ENCODE peak calls at places on chromosomes 11 and 22, in ten cellular contexts. One of them, this sample, is unnamed.

GRCh38 chr11:48055292-48056132 is 75.2 kb downstream of the PTPRJ start:
- DNase-seq in NCI-H2029 treated with DMSO at 0.1 percent for 48 hours: peak; percentile 5
- DNase-seq in uterus: no peak
- DNase-seq in fibroblast of the conjunctiva: no peak
- DNase-seq in testis: no peak
- DNase-seq in hypothalamus: no peak
- DNase-seq in skeletal muscle cell: peak; percentile 29
- DNase-seq in activated T-helper 1 cell treated with anti-CD3 and anti-CD28 coated beads, Interleukin-2, amount 50 U/mL, for 16 hours: peak; percentile 22
- DNase-seq in fibroblast of lung: no peak
- DNase-seq in ureter: peak; percentile 74
- DNase-seq in this sample: no peak

GRCh38 chr22:37599161-37599560 is 9.5 kb upstream of the GGA1 start:
- DNase-seq in NCI-H2029 treated with DMSO at 0.1 percent for 48 hours: peak; percentile 48
- DNase-seq in uterus: no peak
- DNase-seq in fibroblast of the conjunctiva: no peak
- DNase-seq in testis: peak; percentile 91
- DNase-seq in hypothalamus: no peak
- DNase-seq in skeletal muscle cell: no peak
- DNase-seq in activated T-helper 1 cell treated with anti-CD3 and anti-CD28 coated beads, Interleukin-2, amount 50 U/mL, for 16 hours: no peak
- DNase-seq in fibroblast of lung: no peak
- DNase-seq in ureter: no peak
- DNase-seq in this sample: no peak

GRCh38 chr11:62725686-62726085 is 1.6 kb downstream of the HNRNPUL2 start:
- DNase-seq in NCI-H2029 treated with DMSO at 0.1 percent for 48 hours: no peak
- DNase-seq in uterus: no peak
- DNase-seq in fibroblast of the conjunctiva: no peak
- DNase-seq in testis: no peak
- DNase-seq in hypothalamus: no peak
- DNase-seq in skeletal muscle cell: no peak
- DNase-seq in activated T-helper 1 cell treated with anti-CD3 and anti-CD28 coated beads, Interleukin-2, amount 50 U/mL, for 16 hours: no peak
- DNase-seq in fibroblast of lung: no peak
- DNase-seq in ureter: no peak
- DNase-seq in this sample: no peak

GRCh38 chr11:77431813-77432212 is 42.1 kb downstream of the PAK1 start:
- DNase-seq in NCI-H2029 treated with DMSO at 0.1 percent for 48 hours: no peak
- DNase-seq in uterus: no peak
- DNase-seq in fibroblast of the conjunctiva: no peak
- DNase-seq in testis: no peak
- DNase-seq in hypothalamus: no peak
- DNase-seq in skeletal muscle cell: no peak
- DNase-seq in activated T-helper 1 cell treated with anti-CD3 and anti-CD28 coated beads, Interleukin-2, amount 50 U/mL, for 16 hours: no peak
- DNase-seq in fibroblast of lung: no peak
- DNase-seq in ureter: no peak
- DNase-seq in this sample: no peak

GRCh38 chr11:69131644-69132300 is 24.0 kb upstream of the SMIM38 start:
- DNase-seq in NCI-H2029 treated with DMSO at 0.1 percent for 48 hours: peak; percentile 6
- DNase-seq in uterus: peak; percentile 43
- DNase-seq in fibroblast of the conjunctiva: peak; percentile 42
- DNase-seq in testis: peak; percentile 85
- DNase-seq in hypothalamus: peak; percentile 16
- DNase-seq in skeletal muscle cell: no peak
- DNase-seq in activated T-helper 1 cell treated with anti-CD3 and anti-CD28 coated beads, Interleukin-2, amount 50 U/mL, for 16 hours: no peak
- DNase-seq in fibroblast of lung: peak; percentile 73
- DNase-seq in ureter: peak; percentile 82
- DNase-seq in this sample: no peak

GRCh38 chr22:37126383-37126782 is 16.9 kb upstream of the TMPRSS6 start:
- DNase-seq in NCI-H2029 treated with DMSO at 0.1 percent for 48 hours: no peak
- DNase-seq in uterus: no peak
- DNase-seq in fibroblast of the conjunctiva: no peak
- DNase-seq in testis: peak; percentile 50
- DNase-seq in hypothalamus: no peak
- DNase-seq in skeletal muscle cell: no peak
- DNase-seq in activated T-helper 1 cell treated with anti-CD3 and anti-CD28 coated beads, Interleukin-2, amount 50 U/mL, for 16 hours: no peak
- DNase-seq in fibroblast of lung: no peak
- DNase-seq in ureter: no peak
- DNase-seq in this sample: no peak

GRCh38 chr11:35567737-35568465 is 42.5 kb upstream of the PAMR1 start:
- DNase-seq in NCI-H2029 treated with DMSO at 0.1 percent for 48 hours: peak; percentile 51
- DNase-seq in uterus: no peak
- DNase-seq in fibroblast of the conjunctiva: no peak
- DNase-seq in testis: no peak
- DNase-seq in hypothalamus: no peak
- DNase-seq in skeletal muscle cell: no peak
- DNase-seq in activated T-helper 1 cell treated with anti-CD3 and anti-CD28 coated beads, Interleukin-2, amount 50 U/mL, for 16 hours: no peak
- DNase-seq in fibroblast of lung: no peak
- DNase-seq in ureter: peak; percentile 54
- DNase-seq in this sample: no peak

GRCh38 chr11:66339686-66340483 is 3.7 kb upstream of the RIN1 start:
- DNase-seq in NCI-H2029 treated with DMSO at 0.1 percent for 48 hours: no peak
- DNase-seq in uterus: no peak
- DNase-seq in fibroblast of the conjunctiva: no peak
- DNase-seq in testis: no peak
- DNase-seq in hypothalamus: no peak
- DNase-seq in skeletal muscle cell: no peak
- DNase-seq in activated T-helper 1 cell treated with anti-CD3 and anti-CD28 coated beads, Interleukin-2, amount 50 U/mL, for 16 hours: no peak
- DNase-seq in fibroblast of lung: no peak
- DNase-seq in ureter: no peak
- DNase-seq in this sample: no peak

GRCh38 chr11:69888671-69889076 is 69.5 kb upstream of the FGF3 start:
- DNase-seq in NCI-H2029 treated with DMSO at 0.1 percent for 48 hours: peak; percentile 29
- DNase-seq in uterus: peak; percentile 48
- DNase-seq in fibroblast of the conjunctiva: peak; percentile 14
- DNase-seq in testis: peak; percentile 78
- DNase-seq in hypothalamus: peak; percentile 19
- DNase-seq in skeletal muscle cell: peak; percentile 1
- DNase-seq in activated T-helper 1 cell treated with anti-CD3 and anti-CD28 coated beads, Interleukin-2, amount 50 U/mL, for 16 hours: peak; percentile 52
- DNase-seq in fibroblast of lung: peak; percentile 57
- DNase-seq in ureter: peak; percentile 65
- DNase-seq in this sample: no peak

GRCh38 chr11:20647976-20648565 is 21.3 kb upstream of the NELL1 start:
- DNase-seq in NCI-H2029 treated with DMSO at 0.1 percent for 48 hours: peak; percentile 64
- DNase-seq in uterus: no peak
- DNase-seq in fibroblast of the conjunctiva: peak; percentile 10
- DNase-seq in testis: peak; percentile 69
- DNase-seq in hypothalamus: peak; percentile 20
- DNase-seq in skeletal muscle cell: no peak
- DNase-seq in activated T-helper 1 cell treated with anti-CD3 and anti-CD28 coated beads, Interleukin-2, amount 50 U/mL, for 16 hours: no peak
- DNase-seq in fibroblast of lung: peak; percentile 49
- DNase-seq in ureter: peak; percentile 56
- DNase-seq in this sample: no peak

GRCh38 chr11:1780700-1781592 is 17.2 kb upstream of the CTSD start:
- DNase-seq in NCI-H2029 treated with DMSO at 0.1 percent for 48 hours: no peak
- DNase-seq in uterus: no peak
- DNase-seq in fibroblast of the conjunctiva: no peak
- DNase-seq in testis: no peak
- DNase-seq in hypothalamus: no peak
- DNase-seq in skeletal muscle cell: no peak
- DNase-seq in activated T-helper 1 cell treated with anti-CD3 and anti-CD28 coated beads, Interleukin-2, amount 50 U/mL, for 16 hours: no peak
- DNase-seq in fibroblast of lung: no peak
- DNase-seq in ureter: peak; percentile 46
- DNase-seq in this sample: no peak

GRCh38 chr11:103055174-103055890 is 36.6 kb downstream of the DCUN1D5 start:
- DNase-seq in NCI-H2029 treated with DMSO at 0.1 percent for 48 hours: peak; percentile 33
- DNase-seq in uterus: no peak
- DNase-seq in fibroblast of the conjunctiva: peak; percentile 51
- DNase-seq in testis: no peak
- DNase-seq in hypothalamus: no peak
- DNase-seq in skeletal muscle cell: no peak
- DNase-seq in activated T-helper 1 cell treated with anti-CD3 and anti-CD28 coated beads, Interleukin-2, amount 50 U/mL, for 16 hours: no peak
- DNase-seq in fibroblast of lung: peak; percentile 73
- DNase-seq in ureter: no peak
- DNase-seq in this sample: no peak

GRCh38 chr11:85318573-85318972 is 308.6 kb downstream of the DLG2 start:
- DNase-seq in NCI-H2029 treated with DMSO at 0.1 percent for 48 hours: no peak
- DNase-seq in uterus: no peak
- DNase-seq in fibroblast of the conjunctiva: no peak
- DNase-seq in testis: no peak
- DNase-seq in hypothalamus: no peak
- DNase-seq in skeletal muscle cell: no peak
- DNase-seq in activated T-helper 1 cell treated with anti-CD3 and anti-CD28 coated beads, Interleukin-2, amount 50 U/mL, for 16 hours: no peak
- DNase-seq in fibroblast of lung: no peak
- DNase-seq in ureter: no peak
- DNase-seq in this sample: no peak

GRCh38 chr11:45079075-45079444 is 67.4 kb upstream of the PRDM11 start:
- DNase-seq in NCI-H2029 treated with DMSO at 0.1 percent for 48 hours: no peak
- DNase-seq in uterus: no peak
- DNase-seq in fibroblast of the conjunctiva: no peak
- DNase-seq in testis: no peak
- DNase-seq in hypothalamus: no peak
- DNase-seq in skeletal muscle cell: no peak
- DNase-seq in activated T-helper 1 cell treated with anti-CD3 and anti-CD28 coated beads, Interleukin-2, amount 50 U/mL, for 16 hours: no peak
- DNase-seq in fibroblast of lung: no peak
- DNase-seq in ureter: no peak
- DNase-seq in this sample: no peak

GRCh38 chr11:117000741-117001096 is 97.5 kb downstream of the SIK3 start:
- DNase-seq in NCI-H2029 treated with DMSO at 0.1 percent for 48 hours: no peak
- DNase-seq in uterus: no peak
- DNase-seq in fibroblast of the conjunctiva: no peak
- DNase-seq in testis: no peak
- DNase-seq in hypothalamus: no peak
- DNase-seq in skeletal muscle cell: no peak
- DNase-seq in activated T-helper 1 cell treated with anti-CD3 and anti-CD28 coated beads, Interleukin-2, amount 50 U/mL, for 16 hours: no peak
- DNase-seq in fibroblast of lung: no peak
- DNase-seq in ureter: no peak
- DNase-seq in this sample: no peak

GRCh38 chr22:42243802-42244060 is 26.7 kb downstream of the TCF20 start:
- DNase-seq in NCI-H2029 treated with DMSO at 0.1 percent for 48 hours: no peak
- DNase-seq in uterus: no peak
- DNase-seq in fibroblast of the conjunctiva: no peak
- DNase-seq in testis: no peak
- DNase-seq in hypothalamus: no peak
- DNase-seq in skeletal muscle cell: no peak
- DNase-seq in activated T-helper 1 cell treated with anti-CD3 and anti-CD28 coated beads, Interleukin-2, amount 50 U/mL, for 16 hours: no peak
- DNase-seq in fibroblast of lung: no peak
- DNase-seq in ureter: no peak
- DNase-seq in this sample: no peak

GRCh38 chr11:1763796-1764661 is at the start of gene CTSD:
- DNase-seq in NCI-H2029 treated with DMSO at 0.1 percent for 48 hours: peak; percentile 14
- DNase-seq in uterus: peak; percentile 85
- DNase-seq in fibroblast of the conjunctiva: peak; percentile 51
- DNase-seq in testis: peak; percentile 93
- DNase-seq in hypothalamus: peak; percentile 81
- DNase-seq in skeletal muscle cell: no peak
- DNase-seq in activated T-helper 1 cell treated with anti-CD3 and anti-CD28 coated beads, Interleukin-2, amount 50 U/mL, for 16 hours: peak; percentile 72
- DNase-seq in fibroblast of lung: peak; percentile 77
- DNase-seq in ureter: peak; percentile 92
- DNase-seq in this sample: no peak

GRCh38 chr11:102767800-102768199 is 12.6 kb downstream of the MMP10 start:
- DNase-seq in NCI-H2029 treated with DMSO at 0.1 percent for 48 hours: no peak
- DNase-seq in uterus: no peak
- DNase-seq in fibroblast of the conjunctiva: no peak
- DNase-seq in testis: peak; percentile 50
- DNase-seq in hypothalamus: no peak
- DNase-seq in skeletal muscle cell: no peak
- DNase-seq in activated T-helper 1 cell treated with anti-CD3 and anti-CD28 coated beads, Interleukin-2, amount 50 U/mL, for 16 hours: no peak
- DNase-seq in fibroblast of lung: no peak
- DNase-seq in ureter: no peak
- DNase-seq in this sample: no peak

GRCh38 chr11:45450189-45450588 is 164.0 kb upstream of the SYT13 start:
- DNase-seq in NCI-H2029 treated with DMSO at 0.1 percent for 48 hours: no peak
- DNase-seq in uterus: no peak
- DNase-seq in fibroblast of the conjunctiva: no peak
- DNase-seq in testis: no peak
- DNase-seq in hypothalamus: no peak
- DNase-seq in skeletal muscle cell: no peak
- DNase-seq in activated T-helper 1 cell treated with anti-CD3 and anti-CD28 coated beads, Interleukin-2, amount 50 U/mL, for 16 hours: no peak
- DNase-seq in fibroblast of lung: peak; percentile 62
- DNase-seq in ureter: no peak
- DNase-seq in this sample: no peak

GRCh38 chr11:127454856-127455255 is 454.3 kb upstream of the KIRREL3 start:
- DNase-seq in NCI-H2029 treated with DMSO at 0.1 percent for 48 hours: peak; percentile 85
- DNase-seq in uterus: no peak
- DNase-seq in fibroblast of the conjunctiva: no peak
- DNase-seq in testis: no peak
- DNase-seq in hypothalamus: no peak
- DNase-seq in skeletal muscle cell: no peak
- DNase-seq in activated T-helper 1 cell treated with anti-CD3 and anti-CD28 coated beads, Interleukin-2, amount 50 U/mL, for 16 hours: no peak
- DNase-seq in fibroblast of lung: no peak
- DNase-seq in ureter: no peak
- DNase-seq in this sample: no peak

GRCh38 chr11:102241026-102241425 is 76.3 kb upstream of the BIRC3 start:
- DNase-seq in NCI-H2029 treated with DMSO at 0.1 percent for 48 hours: peak; percentile 5
- DNase-seq in uterus: no peak
- DNase-seq in fibroblast of the conjunctiva: no peak
- DNase-seq in testis: no peak
- DNase-seq in hypothalamus: no peak
- DNase-seq in skeletal muscle cell: no peak
- DNase-seq in activated T-helper 1 cell treated with anti-CD3 and anti-CD28 coated beads, Interleukin-2, amount 50 U/mL, for 16 hours: no peak
- DNase-seq in fibroblast of lung: no peak
- DNase-seq in ureter: no peak
- DNase-seq in this sample: no peak

This sample was measured in vagina.